ENCODE peak calls at places on chromosomes 4 and X, in nine cellular contexts. H, Q, G, T, V, F, N, B and D are unnamed samples.

GRCh38 chrX:74423289-74423985 is 2.1 kb downstream of the SLC16A2 start:
- DNase-seq in Q (no peak), G (no peak), T (peak; percentile 7), B (no peak), H (no peak), V (no peak), F (no peak), N (no peak), D (no peak)

GRCh38 chr4:165505991-165506779 is 127.4 kb downstream of the CPE start:
- DNase-seq in B (no peak), T (peak; percentile 72), N (no peak), Q (no peak), H (no peak), V (no peak), G (no peak), F (peak; percentile 36), D (no peak)

GRCh38 chr4:17690135-17690534 is 75.7 kb downstream of the MED28 start:
- DNase-seq in F (no peak), B (no peak), Q (no peak), G (no peak), N (no peak), V (no peak), T (no peak), H (no peak), D (no peak)

GRCh38 chrX:151393514-151393913 is 3.5 kb upstream of the VMA21 start:
- DNase-seq in V (no peak), H (no peak), N (peak; percentile 3), B (no peak), Q (peak; percentile 7), T (no peak), G (no peak), F (no peak), D (no peak)

GRCh38 chrX:39470588-39471155 is 627.1 kb downstream of the BCOR start:
- DNase-seq in H (no peak), T (peak; percentile 61), F (no peak), Q (no peak), G (no peak), V (no peak), N (no peak), B (no peak), D (no peak)

GRCh38 chrX:69077895-69078455 is 87.3 kb downstream of the PJA1 start:
- DNase-seq in T (no peak), F (no peak), H (no peak), V (no peak), B (no peak), G (no peak), Q (no peak), N (no peak), D (no peak)

GRCh38 chr4:185039508-185040273 is 21.4 kb downstream of the HELT start:
- DNase-seq in V (no peak), Q (peak; percentile 55), T (peak; percentile 74), B (no peak), G (no peak), F (peak; percentile 19), N (no peak), H (no peak), D (peak; percentile 5)

GRCh38 chr4:8311096-8312068 is 41.8 kb downstream of the HTRA3 start:
- DNase-seq in N (no peak), V (no peak), H (no peak), B (no peak), Q (no peak), G (peak; percentile 29), F (no peak), T (no peak), D (no peak)

GRCh38 chr4:168241953-168242352 is 76.6 kb downstream of the DDX60 start:
- DNase-seq in T (no peak), V (no peak), H (no peak), N (no peak), F (no peak), Q (no peak), B (no peak), G (no peak), D (no peak)

GRCh38 chr4:109385260-109385659 is 48.4 kb upstream of the SEC24B start:
- DNase-seq in T (no peak), V (no peak), H (no peak), F (no peak), N (no peak), Q (no peak), G (no peak), B (no peak), D (no peak)

GRCh38 chrX:72297953-72298730 is 7.6 kb downstream of the CITED1 start:
- DNase-seq in Q (no peak), N (no peak), G (no peak), F (no peak), B (no peak), T (peak; percentile 25), V (no peak), H (no peak), D (no peak)

GRCh38 chr4:183995489-183996049 is 90.5 kb downstream of the STOX2 start:
- DNase-seq in F (no peak), T (no peak), G (no peak), B (no peak), H (no peak), V (no peak), Q (no peak), N (no peak), D (no peak)

GRCh38 chrX:110852180-110852579 is 56.6 kb upstream of the CHRDL1 start:
- DNase-seq in G (no peak), N (no peak), B (no peak), T (peak; percentile 55), Q (peak; percentile 4), F (no peak), V (no peak), H (no peak), D (no peak)

GRCh38 chr4:13577660-13578059 is 33.4 kb upstream of the NKX3-2 start:
- DNase-seq in B (no peak), N (no peak), V (no peak), Q (no peak), F (no peak), G (no peak), H (no peak), T (no peak), D (no peak)

GRCh38 chr4:57501715-57502114 is 391.5 kb upstream of the IGFBP7 start:
- DNase-seq in F (peak; percentile 45), B (no peak), G (no peak), N (no peak), H (no peak), T (peak; percentile 38), Q (no peak), V (peak; percentile 65), D (peak; percentile 3)